ENCODE peak calls at places on chromosomes 13 and 19, in seven cellular contexts. L is A172, O is T-helper 2 cell, Q is HS-27A, A is ACHN, U is HT1080, S is substantia nigra. M is an unnamed sample.

GRCh38 chr13:33235078-33235477 is 50.5 kb downstream of the STARD13 start:
- DNase-seq in L (no peak), O (no peak), Q (no peak), A (no peak), U (no peak), S (no peak), M (no peak)

GRCh38 chr19:17652627-17653026 is 35.5 kb downstream of the UNC13A start:
- DNase-seq in L (no peak), O (no peak), Q (no peak), A (no peak), U (no peak), S (no peak), M (no peak)

GRCh38 chr19:52296400-52296772 is 583 bp upstream of the ZNF480 start:
- DNase-seq in L (no peak), O (no peak), Q (no peak), A (no peak), U (no peak), S (no peak), M (no peak)

GRCh38 chr13:48265217-48265815 is 32.3 kb downstream of the ITM2B start:
- DNase-seq in L (no peak), O (no peak), Q (no peak), A (no peak), U (no peak), S (no peak), M (no peak)

GRCh38 chr13:43546260-43546659 is 240.5 kb downstream of the ENOX1 start:
- DNase-seq in L (no peak), O (no peak), Q (no peak), A (no peak), U (no peak), S (no peak), M (no peak)

GRCh38 chr13:19151581-19152263 is 29.9 kb downstream of the TUBA3C start:
- DNase-seq in L (no peak), O (no peak), Q (no peak), A (no peak), U (no peak), S (no peak), M (no peak)

GRCh38 chr19:19488041-19488874 is 27.1 kb downstream of the TSSK6 start:
- DNase-seq in L (peak), O (no peak), Q (no peak), A (peak), U (no peak), S (no peak), M (no peak)

GRCh38 chr13:114194853-114195252 is 15.8 kb downstream of the CFAP97D2 start:
- DNase-seq in L (no peak), O (peak), Q (no peak), A (no peak), U (no peak), S (no peak), M (no peak)

GRCh38 chr13:23979361-23980159 is 82.3 kb upstream of the C1QTNF9B start:
- DNase-seq in L (peak), O (peak), Q (no peak), A (peak), U (peak), S (peak), M (peak)

GRCh38 chr13:95323930-95324662 is 22.8 kb upstream of the ABCC4 start:
- DNase-seq in L (no peak), O (no peak), Q (no peak), A (no peak), U (no peak), S (no peak), M (no peak)

GRCh38 chr13:20489185-20489820 is 36.4 kb downstream of the CRYL1 start:
- DNase-seq in L (no peak), O (no peak), Q (no peak), A (no peak), U (no peak), S (no peak), M (peak)

GRCh38 chr13:112583592-112584277 is 4.2 kb downstream of the TUBGCP3 start:
- DNase-seq in L (no peak), O (no peak), Q (no peak), A (no peak), U (no peak), S (no peak), M (no peak)

GRCh38 chr13:93476175-93476574 is 249.6 kb downstream of the GPC6 start:
- DNase-seq in L (peak), O (no peak), Q (peak), A (peak), U (peak), S (no peak), M (no peak)

GRCh38 chr13:78139765-78140164 is 221.1 kb upstream of the EDNRB start:
- DNase-seq in L (no peak), O (no peak), Q (no peak), A (no peak), U (no peak), S (no peak), M (no peak)

GRCh38 chr19:39602224-39602623 is at the start of gene LGALS13:
- DNase-seq in L (no peak), O (no peak), Q (no peak), A (no peak), U (no peak), S (no peak), M (no peak)

GRCh38 chr19:51065221-51065960 is 499 bp upstream of the KLK13 start:
- DNase-seq in L (no peak), O (no peak), Q (no peak), A (no peak), U (no peak), S (no peak), M (no peak)

GRCh38 chr19:18789422-18789832 is 1.7 kb downstream of the COMP start:
- DNase-seq in L (no peak), O (no peak), Q (no peak), A (no peak), U (no peak), S (no peak), M (no peak)

GRCh38 chr19:409006-409514 is at the start of gene C2CD4C:
- DNase-seq in L (no peak), O (no peak), Q (no peak), A (no peak), U (no peak), S (no peak), M (peak)

GRCh38 chr19:2221918-2222317 is 14.2 kb downstream of the PLEKHJ1 start:
- DNase-seq in L (no peak), O (no peak), Q (no peak), A (no peak), U (no peak), S (no peak), M (no peak)

GRCh38 chr13:26719356-26719945 is 41.1 kb downstream of the GPR12 start:
- DNase-seq in L (peak), O (no peak), Q (no peak), A (peak), U (peak), S (no peak), M (no peak)

GRCh38 chr13:107867701-107868661 is 347.4 kb downstream of the LIG4 start:
- DNase-seq in L (no peak), O (no peak), Q (no peak), A (peak), U (peak), S (peak), M (peak)

GRCh38 chr13:97328222-97328790 is 105.7 kb upstream of the RAP2A start:
- DNase-seq in L (peak), O (no peak), Q (peak), A (peak), U (peak), S (no peak), M (no peak)

GRCh38 chr13:105167385-105167784 is 1368.1 kb downstream of the EFNB2 start:
- DNase-seq in L (no peak), O (no peak), Q (no peak), A (no peak), U (no peak), S (no peak), M (no peak)

GRCh38 chr13:100129605-100130004 is 40.7 kb downstream of the PCCA start:
- DNase-seq in L (no peak), O (no peak), Q (no peak), A (no peak), U (no peak), S (no peak), M (no peak)

GRCh38 chr19:8334458-8335342 is 8.4 kb downstream of the KANK3 start:
- DNase-seq in L (peak), O (peak), Q (no peak), A (peak), U (no peak), S (no peak), M (peak)

GRCh38 chr19:17933414-17934129 is 757 bp downstream of the CCDC124 start:
- DNase-seq in L (peak), O (no peak), Q (no peak), A (peak), U (peak), S (no peak), M (no peak)

GRCh38 chr19:40716031-40716654 is 543 bp downstream of the COQ8B start:
- DNase-seq in L (no peak), O (peak), Q (peak), A (peak), U (peak), S (no peak), M (no peak)

GRCh38 chr19:45417151-45417550 is 6.6 kb downstream of the ERCC1 start:
- DNase-seq in L (no peak), O (no peak), Q (no peak), A (no peak), U (no peak), S (no peak), M (no peak)

GRCh38 chr13:44726214-44726613 is 150.1 kb upstream of the TSC22D1 start:
- DNase-seq in L (no peak), O (no peak), Q (no peak), A (no peak), U (no peak), S (no peak), M (no peak)

GRCh38 chr19:52665529-52665928 is 27.4 kb upstream of the ZNF83 start:
- DNase-seq in L (peak), O (no peak), Q (peak), A (no peak), U (peak), S (no peak), M (no peak)

GRCh38 chr13:101209206-101209893 is 207.0 kb downstream of the NALCN start:
- DNase-seq in L (no peak), O (no peak), Q (no peak), A (no peak), U (no peak), S (no peak), M (no peak)

M was measured in 8988T.